ENCODE peak calls at places on chromosome 18, in nine cellular contexts. One of them, this sample, is unnamed.

GRCh38 chr18:38313851-38314250 is 748.3 kb upstream of the CELF4 start:
- DNase-seq in GM23248: no peak
- DNase-seq in transverse colon: no peak
- DNase-seq in activated CD8-positive, alpha-beta memory T cell treated with anti-CD3 and anti-CD28 coated beads, Interleukin-2, amount 10 ng/mL, durations not matched to agents 7 days and 5 days: no peak
- DNase-seq in stimulated activated CD8-positive, alpha-beta memory T cell treated with anti-CD3 and anti-CD28 coated beads, Interleukin-15, amount 100 ng/mL, for 24 hours: no peak
- DNase-seq in ELF-1: no peak
- DNase-seq in stromal cell of bone marrow: no peak
- DNase-seq in NCI-H1092: no peak
- DNase-seq in stimulated activated CD4-positive, alpha-beta T cell treated with anti-CD3 and anti-CD28 coated beads, Interleukin-12 subunit alpha, Interleukin-12 subunit beta, amount 100 ng/mL, for 4 hours: no peak
- DNase-seq in this sample: no peak

GRCh38 chr18:65901522-65901921 is 150.7 kb downstream of the CDH7 start:
- DNase-seq in activated CD8-positive, alpha-beta memory T cell treated with anti-CD3 and anti-CD28 coated beads, Interleukin-2, amount 10 ng/mL, durations not matched to agents 7 days and 5 days: no peak
- DNase-seq in NCI-H1092: no peak
- DNase-seq in ELF-1: no peak
- DNase-seq in transverse colon: no peak
- DNase-seq in stimulated activated CD4-positive, alpha-beta T cell treated with anti-CD3 and anti-CD28 coated beads, Interleukin-12 subunit alpha, Interleukin-12 subunit beta, amount 100 ng/mL, for 4 hours: no peak
- DNase-seq in stimulated activated CD8-positive, alpha-beta memory T cell treated with anti-CD3 and anti-CD28 coated beads, Interleukin-15, amount 100 ng/mL, for 24 hours: no peak
- DNase-seq in GM23248: no peak
- DNase-seq in stromal cell of bone marrow: no peak
- DNase-seq in this sample: no peak

GRCh38 chr18:77340815-77341214 is 91.2 kb downstream of the GALR1 start:
- DNase-seq in ELF-1: no peak
- DNase-seq in NCI-H1092: no peak
- DNase-seq in GM23248: no peak
- DNase-seq in stromal cell of bone marrow: no peak
- DNase-seq in transverse colon: no peak
- DNase-seq in activated CD8-positive, alpha-beta memory T cell treated with anti-CD3 and anti-CD28 coated beads, Interleukin-2, amount 10 ng/mL, durations not matched to agents 7 days and 5 days: no peak
- DNase-seq in stimulated activated CD8-positive, alpha-beta memory T cell treated with anti-CD3 and anti-CD28 coated beads, Interleukin-15, amount 100 ng/mL, for 24 hours: no peak
- DNase-seq in stimulated activated CD4-positive, alpha-beta T cell treated with anti-CD3 and anti-CD28 coated beads, Interleukin-12 subunit alpha, Interleukin-12 subunit beta, amount 100 ng/mL, for 4 hours: no peak
- DNase-seq in this sample: no peak

GRCh38 chr18:22282311-22283235 is 113.2 kb downstream of the GATA6 start:
- DNase-seq in stimulated activated CD8-positive, alpha-beta memory T cell treated with anti-CD3 and anti-CD28 coated beads, Interleukin-15, amount 100 ng/mL, for 24 hours: no peak
- DNase-seq in activated CD8-positive, alpha-beta memory T cell treated with anti-CD3 and anti-CD28 coated beads, Interleukin-2, amount 10 ng/mL, durations not matched to agents 7 days and 5 days: peak; percentile 41
- DNase-seq in ELF-1: peak; percentile 28
- DNase-seq in stimulated activated CD4-positive, alpha-beta T cell treated with anti-CD3 and anti-CD28 coated beads, Interleukin-12 subunit alpha, Interleukin-12 subunit beta, amount 100 ng/mL, for 4 hours: no peak
- DNase-seq in NCI-H1092: no peak
- DNase-seq in transverse colon: no peak
- DNase-seq in stromal cell of bone marrow: peak; percentile 52
- DNase-seq in GM23248: peak; percentile 69
- DNase-seq in this sample: no peak

GRCh38 chr18:44651453-44651852 is 29.2 kb upstream of the SETBP1 start:
- DNase-seq in ELF-1: peak; percentile 65
- DNase-seq in stromal cell of bone marrow: peak; percentile 61
- DNase-seq in activated CD8-positive, alpha-beta memory T cell treated with anti-CD3 and anti-CD28 coated beads, Interleukin-2, amount 10 ng/mL, durations not matched to agents 7 days and 5 days: no peak
- DNase-seq in stimulated activated CD4-positive, alpha-beta T cell treated with anti-CD3 and anti-CD28 coated beads, Interleukin-12 subunit alpha, Interleukin-12 subunit beta, amount 100 ng/mL, for 4 hours: no peak
- DNase-seq in stimulated activated CD8-positive, alpha-beta memory T cell treated with anti-CD3 and anti-CD28 coated beads, Interleukin-15, amount 100 ng/mL, for 24 hours: no peak
- DNase-seq in transverse colon: no peak
- DNase-seq in NCI-H1092: no peak
- DNase-seq in GM23248: peak; percentile 78
- DNase-seq in this sample: no peak

GRCh38 chr18:47953471-47953931 is 23.0 kb upstream of the SMAD2 start:
- DNase-seq in GM23248: peak; percentile 82
- DNase-seq in NCI-H1092: peak; percentile 34
- DNase-seq in activated CD8-positive, alpha-beta memory T cell treated with anti-CD3 and anti-CD28 coated beads, Interleukin-2, amount 10 ng/mL, durations not matched to agents 7 days and 5 days: peak; percentile 76
- DNase-seq in stimulated activated CD8-positive, alpha-beta memory T cell treated with anti-CD3 and anti-CD28 coated beads, Interleukin-15, amount 100 ng/mL, for 24 hours: no peak
- DNase-seq in stimulated activated CD4-positive, alpha-beta T cell treated with anti-CD3 and anti-CD28 coated beads, Interleukin-12 subunit alpha, Interleukin-12 subunit beta, amount 100 ng/mL, for 4 hours: no peak
- DNase-seq in transverse colon: peak; percentile 17
- DNase-seq in stromal cell of bone marrow: peak; percentile 83
- DNase-seq in ELF-1: peak; percentile 47
- DNase-seq in this sample: no peak

GRCh38 chr18:48580782-48581181 is 42.0 kb downstream of the CTIF start:
- DNase-seq in stromal cell of bone marrow: no peak
- DNase-seq in activated CD8-positive, alpha-beta memory T cell treated with anti-CD3 and anti-CD28 coated beads, Interleukin-2, amount 10 ng/mL, durations not matched to agents 7 days and 5 days: no peak
- DNase-seq in stimulated activated CD8-positive, alpha-beta memory T cell treated with anti-CD3 and anti-CD28 coated beads, Interleukin-15, amount 100 ng/mL, for 24 hours: no peak
- DNase-seq in NCI-H1092: no peak
- DNase-seq in stimulated activated CD4-positive, alpha-beta T cell treated with anti-CD3 and anti-CD28 coated beads, Interleukin-12 subunit alpha, Interleukin-12 subunit beta, amount 100 ng/mL, for 4 hours: no peak
- DNase-seq in ELF-1: peak; percentile 84
- DNase-seq in GM23248: peak; percentile 83
- DNase-seq in transverse colon: no peak
- DNase-seq in this sample: no peak

GRCh38 chr18:61975526-61976326 is 82.9 kb upstream of the RNF152 start:
- DNase-seq in NCI-H1092: no peak
- DNase-seq in stimulated activated CD4-positive, alpha-beta T cell treated with anti-CD3 and anti-CD28 coated beads, Interleukin-12 subunit alpha, Interleukin-12 subunit beta, amount 100 ng/mL, for 4 hours: no peak
- DNase-seq in GM23248: no peak
- DNase-seq in stimulated activated CD8-positive, alpha-beta memory T cell treated with anti-CD3 and anti-CD28 coated beads, Interleukin-15, amount 100 ng/mL, for 24 hours: no peak
- DNase-seq in transverse colon: no peak
- DNase-seq in ELF-1: no peak
- DNase-seq in stromal cell of bone marrow: no peak
- DNase-seq in activated CD8-positive, alpha-beta memory T cell treated with anti-CD3 and anti-CD28 coated beads, Interleukin-2, amount 10 ng/mL, durations not matched to agents 7 days and 5 days: peak; percentile 48
- DNase-seq in this sample: no peak

GRCh38 chr18:75548353-75548752 is 120.8 kb upstream of the SMIM21 start:
- DNase-seq in transverse colon: no peak
- DNase-seq in ELF-1: peak; percentile 43
- DNase-seq in activated CD8-positive, alpha-beta memory T cell treated with anti-CD3 and anti-CD28 coated beads, Interleukin-2, amount 10 ng/mL, durations not matched to agents 7 days and 5 days: no peak
- DNase-seq in stromal cell of bone marrow: no peak
- DNase-seq in NCI-H1092: no peak
- DNase-seq in GM23248: no peak
- DNase-seq in stimulated activated CD4-positive, alpha-beta T cell treated with anti-CD3 and anti-CD28 coated beads, Interleukin-12 subunit alpha, Interleukin-12 subunit beta, amount 100 ng/mL, for 4 hours: no peak
- DNase-seq in stimulated activated CD8-positive, alpha-beta memory T cell treated with anti-CD3 and anti-CD28 coated beads, Interleukin-15, amount 100 ng/mL, for 24 hours: no peak
- DNase-seq in this sample: no peak

GRCh38 chr18:7601249-7601620 is 34.1 kb downstream of the PTPRM start:
- DNase-seq in ELF-1: no peak
- DNase-seq in transverse colon: no peak
- DNase-seq in GM23248: peak; percentile 48
- DNase-seq in stimulated activated CD4-positive, alpha-beta T cell treated with anti-CD3 and anti-CD28 coated beads, Interleukin-12 subunit alpha, Interleukin-12 subunit beta, amount 100 ng/mL, for 4 hours: no peak
- DNase-seq in NCI-H1092: no peak
- DNase-seq in stimulated activated CD8-positive, alpha-beta memory T cell treated with anti-CD3 and anti-CD28 coated beads, Interleukin-15, amount 100 ng/mL, for 24 hours: no peak
- DNase-seq in activated CD8-positive, alpha-beta memory T cell treated with anti-CD3 and anti-CD28 coated beads, Interleukin-2, amount 10 ng/mL, durations not matched to agents 7 days and 5 days: no peak
- DNase-seq in stromal cell of bone marrow: no peak
- DNase-seq in this sample: no peak

GRCh38 chr18:47999801-48000248 is 69.4 kb upstream of the SMAD2 start:
- DNase-seq in stromal cell of bone marrow: no peak
- DNase-seq in NCI-H1092: no peak
- DNase-seq in stimulated activated CD4-positive, alpha-beta T cell treated with anti-CD3 and anti-CD28 coated beads, Interleukin-12 subunit alpha, Interleukin-12 subunit beta, amount 100 ng/mL, for 4 hours: no peak
- DNase-seq in transverse colon: no peak
- DNase-seq in GM23248: no peak
- DNase-seq in activated CD8-positive, alpha-beta memory T cell treated with anti-CD3 and anti-CD28 coated beads, Interleukin-2, amount 10 ng/mL, durations not matched to agents 7 days and 5 days: no peak
- DNase-seq in ELF-1: no peak
- DNase-seq in stimulated activated CD8-positive, alpha-beta memory T cell treated with anti-CD3 and anti-CD28 coated beads, Interleukin-15, amount 100 ng/mL, for 24 hours: no peak
- DNase-seq in this sample: no peak

GRCh38 chr18:6315556-6316331 is 99.0 kb downstream of the L3MBTL4 start:
- DNase-seq in stromal cell of bone marrow: no peak
- DNase-seq in stimulated activated CD4-positive, alpha-beta T cell treated with anti-CD3 and anti-CD28 coated beads, Interleukin-12 subunit alpha, Interleukin-12 subunit beta, amount 100 ng/mL, for 4 hours: no peak
- DNase-seq in stimulated activated CD8-positive, alpha-beta memory T cell treated with anti-CD3 and anti-CD28 coated beads, Interleukin-15, amount 100 ng/mL, for 24 hours: no peak
- DNase-seq in NCI-H1092: no peak
- DNase-seq in GM23248: no peak
- DNase-seq in transverse colon: peak; percentile 68
- DNase-seq in ELF-1: no peak
- DNase-seq in activated CD8-positive, alpha-beta memory T cell treated with anti-CD3 and anti-CD28 coated beads, Interleukin-2, amount 10 ng/mL, durations not matched to agents 7 days and 5 days: no peak
- DNase-seq in this sample: no peak

GRCh38 chr18:48728204-48728833 is 189.5 kb downstream of the CTIF start:
- DNase-seq in transverse colon: no peak
- DNase-seq in ELF-1: no peak
- DNase-seq in stimulated activated CD4-positive, alpha-beta T cell treated with anti-CD3 and anti-CD28 coated beads, Interleukin-12 subunit alpha, Interleukin-12 subunit beta, amount 100 ng/mL, for 4 hours: no peak
- DNase-seq in GM23248: peak; percentile 97
- DNase-seq in stimulated activated CD8-positive, alpha-beta memory T cell treated with anti-CD3 and anti-CD28 coated beads, Interleukin-15, amount 100 ng/mL, for 24 hours: no peak
- DNase-seq in stromal cell of bone marrow: peak; percentile 100
- DNase-seq in NCI-H1092: no peak
- DNase-seq in activated CD8-positive, alpha-beta memory T cell treated with anti-CD3 and anti-CD28 coated beads, Interleukin-2, amount 10 ng/mL, durations not matched to agents 7 days and 5 days: no peak
- DNase-seq in this sample: no peak